ENCODE peak calls at places on chromosome 6, in nine cellular contexts. I is activated T-cell treated with anti-CD3 and anti-CD28 coated beads, Interleukin-2, amount 50 U/mL, for 72 hours; O is T follicular helper cell; N is hypothalamus; W is AML-193; X is Kasumi-1; V is HTR-8/SVneo; J is foreskin fibroblast; K is mesenteric fat pad. R is an unnamed sample.

GRCh38 chr6:85660181-85660611 is 17.5 kb upstream of the SYNCRIP start:
- DNase-seq in I (no peak), O (no peak), N (no peak), W (no peak), X (no peak), V (peak), J (peak), K (no peak), R (no peak)

GRCh38 chr6:75505426-75505825 is 11.8 kb upstream of the FILIP1 start:
- DNase-seq in I (no peak), O (no peak), N (no peak), W (no peak), X (no peak), V (no peak), J (no peak), K (no peak), R (no peak)

GRCh38 chr6:44664716-44665115 is 277.2 kb downstream of the CDC5L start:
- DNase-seq in I (no peak), O (no peak), N (no peak), W (no peak), X (no peak), V (no peak), J (peak), K (no peak), R (no peak)

GRCh38 chr6:16337280-16337975 is 99.0 kb downstream of the GMPR start:
- DNase-seq in I (no peak), O (no peak), N (peak), W (no peak), X (no peak), V (no peak), J (peak), K (peak), R (no peak)

GRCh38 chr6:18269253-18269652 is 4.9 kb upstream of the DEK start:
- DNase-seq in I (no peak), O (no peak), N (no peak), W (peak), X (peak), V (peak), J (peak), K (no peak), R (peak)

GRCh38 chr6:127190552-127190951 is 72.1 kb downstream of the RSPO3 start:
- DNase-seq in I (no peak), O (no peak), N (no peak), W (peak), X (peak), V (no peak), J (peak), K (no peak), R (no peak)

GRCh38 chr6:3456794-3457709 is at the start of gene SLC22A23:
- DNase-seq in I (peak), O (peak), N (peak), W (no peak), X (no peak), V (peak), J (peak), K (peak), R (no peak)

GRCh38 chr6:87697581-87698552 is 4.2 kb downstream of the AKIRIN2 start:
- DNase-seq in I (no peak), O (no peak), N (peak), W (peak), X (peak), V (no peak), J (peak), K (no peak), R (peak)

GRCh38 chr6:107124934-107125348 is 9.6 kb upstream of the BEND3 start:
- DNase-seq in I (no peak), O (no peak), N (no peak), W (no peak), X (no peak), V (no peak), J (no peak), K (peak), R (no peak)

GRCh38 chr6:32779036-32779435 is 15.7 kb upstream of the HLA-DQB2 start:
- DNase-seq in I (no peak), O (no peak), N (no peak), W (no peak), X (no peak), V (no peak), J (no peak), K (no peak), R (no peak)

GRCh38 chr6:41191569-41191968 is 9.4 kb downstream of the TREML2 start:
- DNase-seq in I (peak), O (no peak), N (no peak), W (peak), X (peak), V (peak), J (no peak), K (no peak), R (no peak)

GRCh38 chr6:32192608-32193039 is at the start of gene GPSM3:
- DNase-seq in I (peak), O (peak), N (no peak), W (peak), X (peak), V (no peak), J (peak), K (no peak), R (peak)

GRCh38 chr6:31969712-31970603 is 2.0 kb downstream of the DXO start:
- DNase-seq in I (no peak), O (no peak), N (no peak), W (no peak), X (no peak), V (no peak), J (peak), K (no peak), R (no peak)

GRCh38 chr6:130161627-130162404 is 60.9 kb downstream of the SAMD3 start:
- DNase-seq in I (no peak), O (no peak), N (no peak), W (no peak), X (no peak), V (no peak), J (no peak), K (no peak), R (no peak)

GRCh38 chr6:84791233-84791632 is 26.8 kb upstream of the TBX18 start:
- DNase-seq in I (no peak), O (no peak), N (no peak), W (no peak), X (peak), V (no peak), J (peak), K (no peak), R (no peak)

GRCh38 chr6:26235240-26235730 is 129.7 kb upstream of the BTN3A2 start:
- DNase-seq in I (no peak), O (no peak), N (no peak), W (no peak), X (no peak), V (no peak), J (peak), K (no peak), R (peak)

GRCh38 chr6:154981071-154981373 is 14.1 kb upstream of the TIAM2 start:
- DNase-seq in I (no peak), O (no peak), N (no peak), W (no peak), X (no peak), V (no peak), J (no peak), K (no peak), R (no peak)

GRCh38 chr6:75381878-75382633 is 97.5 kb upstream of the TMEM30A start:
- DNase-seq in I (no peak), O (no peak), N (no peak), W (no peak), X (no peak), V (no peak), J (peak), K (no peak), R (peak)

GRCh38 chr6:129252377-129253071 is 369.6 kb downstream of the LAMA2 start:
- DNase-seq in I (no peak), O (no peak), N (no peak), W (no peak), X (no peak), V (no peak), J (peak), K (no peak), R (no peak)

GRCh38 chr6:15927531-15928230 is 201.2 kb upstream of the MYLIP start:
- DNase-seq in I (no peak), O (no peak), N (no peak), W (no peak), X (no peak), V (no peak), J (peak), K (no peak), R (no peak)

GRCh38 chr6:6993503-6994237 is 114.1 kb upstream of the RREB1 start:
- DNase-seq in I (no peak), O (no peak), N (no peak), W (no peak), X (no peak), V (no peak), J (no peak), K (no peak), R (no peak)

GRCh38 chr6:16430661-16431089 is 192.3 kb downstream of the GMPR start:
- DNase-seq in I (no peak), O (no peak), N (no peak), W (no peak), X (no peak), V (no peak), J (peak), K (no peak), R (no peak)

GRCh38 chr6:64330694-64331309 is 695.2 kb downstream of the PHF3 start:
- DNase-seq in I (peak), O (no peak), N (peak), W (peak), X (peak), V (no peak), J (peak), K (no peak), R (peak)

GRCh38 chr6:106025655-106026054 is 60.5 kb upstream of the PRDM1 start:
- DNase-seq in I (no peak), O (no peak), N (no peak), W (no peak), X (no peak), V (no peak), J (peak), K (no peak), R (no peak)

GRCh38 chr6:118280210-118280609 is 267.9 kb upstream of the PLN start:
- DNase-seq in I (no peak), O (no peak), N (no peak), W (no peak), X (no peak), V (no peak), J (peak), K (no peak), R (no peak)

GRCh38 chr6:79544939-79545450 is 7.8 kb upstream of the LCA5 start:
- DNase-seq in I (no peak), O (no peak), N (peak), W (peak), X (peak), V (peak), J (peak), K (no peak), R (peak)

GRCh38 chr6:70282906-70283461 is 19.9 kb downstream of the COL9A1 start:
- DNase-seq in I (no peak), O (no peak), N (no peak), W (no peak), X (no peak), V (no peak), J (no peak), K (no peak), R (no peak)

R was measured in foreskin melanocyte.